ENCODE peak calls at places on chromosomes 11 and 22, in four cellular contexts. R is SW 1271; O is CD8-positive, alpha-beta memory T cell; M is prostate gland. F is an unnamed sample.

GRCh38 chr11:113528982-113529381 is 53.8 kb upstream of the DRD2 start:
- DNase-seq in M (no peak), R (no peak), O (no peak), F (peak)

GRCh38 chr22:38273135-38273761 is 438 bp upstream of the TMEM184B start:
- DNase-seq in R (no peak), M (no peak), O (no peak), F (no peak)

GRCh38 chr11:63641727-63642126 is 27.5 kb upstream of the PLAAT3 start:
- DNase-seq in M (no peak), O (no peak), R (no peak), F (no peak)

GRCh38 chr11:1382831-1383607 is 6.7 kb upstream of the BRSK2 start:
- DNase-seq in O (peak), M (peak), R (peak), F (peak)

GRCh38 chr11:118109231-118109630 is 22.5 kb upstream of the SMIM35 start:
- DNase-seq in M (no peak), R (no peak), O (no peak), F (no peak)

GRCh38 chr22:49344196-49344595 is 483.5 kb downstream of the BRD1 start:
- DNase-seq in R (no peak), M (no peak), O (no peak), F (no peak)

GRCh38 chr11:2930705-2931415 is 1.6 kb upstream of the PHLDA2 start:
- DNase-seq in R (no peak), M (peak), O (peak), F (peak)

GRCh38 chr22:49406047-49406650 is 421.5 kb downstream of the BRD1 start:
- DNase-seq in R (no peak), M (no peak), O (no peak), F (no peak)

GRCh38 chr11:35227551-35228341 is 88.8 kb downstream of the CD44 start:
- DNase-seq in R (no peak), M (no peak), O (no peak), F (no peak)

GRCh38 chr22:49638788-49639187 is 188.9 kb downstream of the BRD1 start:
- DNase-seq in M (no peak), O (no peak), R (no peak), F (no peak)

GRCh38 chr11:130786987-130787688 is 129.1 kb downstream of the SNX19 start:
- DNase-seq in R (no peak), M (no peak), O (no peak), F (no peak)

GRCh38 chr11:83543918-83544491 is 257.8 kb upstream of the CCDC90B start:
- DNase-seq in O (no peak), R (no peak), M (no peak), F (no peak)

F was measured in ureter.